ENCODE peak calls at places on chromosomes 12 and 14, in ten cellular contexts. Y is left lung, E is foreskin fibroblast, K is AG04450, S is brain microvascular endothelial cell, A is uterus, H is astrocyte of the cerebellum, D is cardiac fibroblast, P is right lobe of liver, C is A549. Z is an unnamed sample.

GRCh38 chr12:78863482-78864427 is 819 bp upstream of the SYT1 start:
- DNase-seq in Y (peak; percentile 56), E (peak; percentile 78), K (no peak), S (peak; percentile 51), A (peak; percentile 66), H (peak; percentile 24), D (peak; percentile 40), P (peak; percentile 43), C (peak; percentile 86), Z (peak; percentile 69)

GRCh38 chr12:82174936-82175335 is 183.3 kb downstream of the CCDC59 start:
- DNase-seq in Y (no peak), E (no peak), K (no peak), S (no peak), A (no peak), H (no peak), D (no peak), P (no peak), C (no peak), Z (no peak)

GRCh38 chr12:6996040-6996441 is 22.2 kb downstream of the LPCAT3 start:
- DNase-seq in Y (no peak), E (peak; percentile 92), K (peak; percentile 23), S (peak; percentile 35), A (no peak), H (peak; percentile 24), D (peak; percentile 54), P (peak; percentile 55), C (no peak), Z (no peak)

GRCh38 chr12:40684986-40685385 is 7.3 kb upstream of the CNTN1 start:
- DNase-seq in Y (no peak), E (no peak), K (no peak), S (no peak), A (no peak), H (no peak), D (no peak), P (no peak), C (no peak), Z (no peak)

GRCh38 chr12:116784238-116784612 is 46.1 kb downstream of the RNFT2 start:
- DNase-seq in Y (no peak), E (no peak), K (no peak), S (no peak), A (no peak), H (no peak), D (no peak), P (no peak), C (peak; percentile 59), Z (no peak)

GRCh38 chr12:70635713-70636112 is 1.5 kb downstream of the PTPRB start:
- DNase-seq in Y (no peak), E (no peak), K (no peak), S (no peak), A (no peak), H (no peak), D (no peak), P (no peak), C (no peak), Z (no peak)

GRCh38 chr12:25872137-25872536 is 86.3 kb upstream of the RASSF8 start:
- DNase-seq in Y (no peak), E (no peak), K (no peak), S (no peak), A (no peak), H (no peak), D (no peak), P (no peak), C (no peak), Z (no peak)

GRCh38 chr14:99541677-99542470 is 60.7 kb downstream of the CCNK start:
- DNase-seq in Y (no peak), E (no peak), K (no peak), S (no peak), A (no peak), H (no peak), D (no peak), P (no peak), C (no peak), Z (no peak)

GRCh38 chr12:103768467-103769123 is 72.4 kb downstream of the NT5DC3 start:
- DNase-seq in Y (no peak), E (no peak), K (no peak), S (no peak), A (no peak), H (no peak), D (no peak), P (no peak), C (peak; percentile 57), Z (no peak)

GRCh38 chr14:89303452-89304435 is 113.3 kb downstream of the FOXN3 start:
- DNase-seq in Y (peak; percentile 84), E (peak; percentile 82), K (peak; percentile 82), S (peak; percentile 73), A (peak; percentile 65), H (peak; percentile 41), D (peak; percentile 90), P (no peak), C (no peak), Z (no peak)

GRCh38 chr12:32309811-32310755 is 89.3 kb upstream of the FGD4 start:
- DNase-seq in Y (no peak), E (peak; percentile 26), K (no peak), S (peak; percentile 28), A (no peak), H (no peak), D (peak; percentile 37), P (no peak), C (no peak), Z (peak; percentile 51)

GRCh38 chr14:72904840-72905561 is 11.1 kb upstream of the DPF3 start:
- DNase-seq in Y (no peak), E (peak; percentile 90), K (peak; percentile 49), S (peak; percentile 64), A (peak; percentile 53), H (peak; percentile 70), D (peak; percentile 88), P (no peak), C (peak; percentile 69), Z (peak; percentile 72)
- TF ChIP-seq CTCF in Y (peak; percentile 88), E (peak; percentile 96), K (peak; percentile 96), S (peak; percentile 94), A (peak; percentile 83), H (peak; percentile 91), D (peak; percentile 92), P (peak; percentile 95), C (peak; percentile 96), Z (peak; percentile 84)

GRCh38 chr12:130874696-130875095 is 2.8 kb downstream of the RAN start:
- DNase-seq in Y (no peak), E (no peak), K (no peak), S (no peak), A (no peak), H (no peak), D (no peak), P (no peak), C (no peak), Z (no peak)
- H3K4me3 ChIP-seq in Y (no peak overlapping the region), E (no peak overlapping the region), K (no peak overlapping the region), S (no peak overlapping the region), A (no peak overlapping the region), H (no peak overlapping the region), D (no peak overlapping the region), P (no peak overlapping the region), C (peak overlapping the region; percentile 98), Z (no peak overlapping the region)

DNA sequence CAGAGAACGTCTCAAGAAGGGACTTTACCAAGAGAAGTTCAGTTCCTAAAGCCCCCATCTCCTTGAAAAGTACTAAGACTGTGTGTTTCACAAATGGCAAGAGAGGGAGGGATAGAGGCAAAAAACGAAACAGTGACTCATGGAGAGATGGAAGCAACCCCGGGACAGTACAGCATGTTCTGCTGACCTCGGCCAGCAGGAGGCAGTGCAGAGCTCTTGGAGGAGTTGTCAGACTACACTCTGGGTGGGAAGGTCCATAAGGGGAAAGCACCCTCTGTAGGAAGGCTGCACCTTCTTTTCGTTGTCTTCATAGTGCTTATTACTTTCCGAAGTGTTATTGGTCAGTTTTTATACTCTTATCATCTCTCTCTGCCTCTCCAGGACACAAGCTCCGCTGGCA is 525.2 kb upstream of the CCDC196 start:
- DNase-seq in Y (no peak), E (peak; percentile 25), K (no peak), S (peak; percentile 3), A (peak; percentile 26), H (no peak), D (peak; percentile 70), P (peak; percentile 41), C (peak; percentile 54), Z (peak; percentile 65)
- TF ChIP-seq CTCF in Y (peak; percentile 66), E (peak; percentile 66), K (peak; percentile 44), S (peak; percentile 76), A (no peak), H (peak; percentile 59), D (peak; percentile 69), P (peak; percentile 43), C (peak; percentile 41), Z (peak; percentile 39)

GRCh38 chr12:114501474-114501807 is 95.5 kb upstream of the TBX5 start:
- DNase-seq in Y (no peak), E (no peak), K (no peak), S (no peak), A (no peak), H (no peak), D (no peak), P (no peak), C (no peak), Z (no peak)
- H3K4me3 ChIP-seq in Y (no peak overlapping the region), E (no peak overlapping the region), K (no peak overlapping the region), S (no peak overlapping the region), A (no peak overlapping the region), H (no peak overlapping the region), D (no peak overlapping the region), P (no peak overlapping the region), C (no peak overlapping the region), Z (no peak overlapping the region)

GRCh38 chr14:61607570-61608244 is 87.6 kb upstream of the HIF1A start:
- DNase-seq in Y (no peak), E (peak; percentile 33), K (no peak), S (no peak), A (no peak), H (no peak), D (no peak), P (no peak), C (no peak), Z (no peak)
- TF ChIP-seq CTCF in Y (no peak), E (no peak), K (no peak), S (peak; percentile 38), A (no peak), H (peak; percentile 20), D (peak; percentile 10), P (no peak), C (no peak), Z (no peak)

Z was measured in mucosa of descending colon.